ENCODE peak calls at places on chromosomes 3 and 15, in eight cellular contexts. J is ELR; K is activated T-cell treated with anti-CD3 and anti-CD28 coated beads for 1 hour; S is A549; W is EL; B is stimulated activated CD8-positive, alpha-beta memory T cell treated with anti-CD3 and anti-CD28 coated beads, Interleukin-7, amount 100 ng/mL, for 1 hour; L is NCI-H460; Q is GM23338. E is an unnamed sample.

GRCh38 chr3:56987238-56987932 is 73.1 kb upstream of the SPATA12 start:
- DNase-seq in J (peak), K (no peak), S (no peak), W (no peak), B (no peak), L (no peak), Q (peak), E (no peak)

GRCh38 chr15:68424754-68425390 is 7.1 kb downstream of the ITGA11 start:
- DNase-seq in J (no peak), K (no peak), S (no peak), W (peak), B (no peak), L (no peak), Q (no peak), E (no peak)

GRCh38 chr3:168249539-168250414 is 154.1 kb upstream of the GOLIM4 start:
- DNase-seq in J (peak), K (no peak), S (peak), W (peak), B (no peak), L (peak), Q (peak), E (no peak)

GRCh38 chr3:7285502-7285901 is 424.6 kb downstream of the GRM7 start:
- DNase-seq in J (no peak), K (no peak), S (no peak), W (no peak), B (no peak), L (peak), Q (peak), E (no peak)

GRCh38 chr3:140014831-140015495 is 80.0 kb downstream of the CLSTN2 start:
- DNase-seq in J (no peak), K (no peak), S (no peak), W (no peak), B (no peak), L (no peak), Q (no peak), E (no peak)

GRCh38 chr3:62379206-62379834 is 6.0 kb upstream of the FEZF2 start:
- DNase-seq in J (no peak), K (no peak), S (no peak), W (no peak), B (no peak), L (no peak), Q (peak), E (no peak)

GRCh38 chr3:127833281-127834032 is 11.1 kb upstream of the MGLL start:
- DNase-seq in J (no peak), K (no peak), S (no peak), W (no peak), B (no peak), L (no peak), Q (no peak), E (no peak)

GRCh38 chr3:157088506-157089454 is 71.2 kb downstream of the CCNL1 start:
- DNase-seq in J (peak), K (peak), S (peak), W (peak), B (peak), L (peak), Q (peak), E (no peak)

GRCh38 chr15:52392008-52392687 is 96.5 kb upstream of the MYO5C start:
- DNase-seq in J (peak), K (no peak), S (peak), W (peak), B (no peak), L (peak), Q (peak), E (no peak)

GRCh38 chr3:49359623-49360022 is 1.5 kb upstream of the GPX1 start:
- DNase-seq in J (peak), K (no peak), S (no peak), W (peak), B (no peak), L (no peak), Q (no peak), E (no peak)

GRCh38 chr3:112738366-112738765 is 97.4 kb upstream of the CCDC80 start:
- DNase-seq in J (no peak), K (no peak), S (no peak), W (no peak), B (no peak), L (no peak), Q (no peak), E (no peak)

GRCh38 chr3:127628788-127629456 is at the start of gene PODXL2:
- DNase-seq in J (peak), K (no peak), S (peak), W (peak), B (no peak), L (peak), Q (peak), E (no peak)

GRCh38 chr3:61053781-61054496 is 197.3 kb downstream of the FHIT start:
- DNase-seq in J (no peak), K (no peak), S (no peak), W (no peak), B (no peak), L (no peak), Q (no peak), E (no peak)

GRCh38 chr3:46926039-46926438 is 48.5 kb downstream of the PTH1R start:
- DNase-seq in J (peak), K (no peak), S (peak), W (peak), B (no peak), L (no peak), Q (no peak), E (no peak)

GRCh38 chr15:29652595-29652994 is 169.7 kb downstream of the TJP1 start:
- DNase-seq in J (no peak), K (no peak), S (no peak), W (no peak), B (no peak), L (no peak), Q (no peak), E (no peak)

GRCh38 chr15:99703603-99704443 is 29.4 kb downstream of the LYSMD4 start:
- DNase-seq in J (peak), K (no peak), S (peak), W (peak), B (no peak), L (peak), Q (peak), E (no peak)

GRCh38 chr15:63349156-63349555 is 32.5 kb downstream of the CA12 start:
- DNase-seq in J (peak), K (no peak), S (no peak), W (no peak), B (no peak), L (no peak), Q (no peak), E (no peak)

GRCh38 chr3:72938471-72939265 is 50.8 kb downstream of the GXYLT2 start:
- DNase-seq in J (peak), K (no peak), S (peak), W (peak), B (no peak), L (peak), Q (peak), E (no peak)

GRCh38 chr3:20648294-20648693 is 462.3 kb upstream of the SGO1 start:
- DNase-seq in J (peak), K (no peak), S (peak), W (peak), B (no peak), L (no peak), Q (no peak), E (no peak)

GRCh38 chr15:74598126-74598842 is 17.4 kb upstream of the CLK3 start:
- DNase-seq in J (peak), K (peak), S (peak), W (peak), B (peak), L (peak), Q (peak), E (peak)

GRCh38 chr3:45224824-45225464 is 1.1 kb downstream of the TMEM158 start:
- DNase-seq in J (peak), K (no peak), S (peak), W (peak), B (no peak), L (peak), Q (peak), E (no peak)

GRCh38 chr3:45112939-45113338 is 33.2 kb downstream of the CDCP1 start:
- DNase-seq in J (no peak), K (no peak), S (no peak), W (no peak), B (no peak), L (no peak), Q (no peak), E (no peak)

GRCh38 chr3:192514081-192514753 is 213.1 kb downstream of the FGF12 start:
- DNase-seq in J (peak), K (no peak), S (peak), W (peak), B (no peak), L (no peak), Q (peak), E (no peak)

GRCh38 chr3:104438761-104439160 is 927.9 kb upstream of the ALCAM start:
- DNase-seq in J (no peak), K (no peak), S (no peak), W (no peak), B (no peak), L (no peak), Q (peak), E (no peak)

GRCh38 chr3:335250-335649 is 138.7 kb downstream of the CHL1 start:
- DNase-seq in J (no peak), K (no peak), S (no peak), W (no peak), B (no peak), L (no peak), Q (no peak), E (no peak)

GRCh38 chr3:58058654-58059263 is 50.5 kb downstream of the FLNB start:
- DNase-seq in J (peak), K (no peak), S (no peak), W (peak), B (no peak), L (no peak), Q (no peak), E (no peak)

GRCh38 chr3:115348951-115349745 is 202.1 kb upstream of the ZBTB20 start:
- DNase-seq in J (no peak), K (no peak), S (no peak), W (no peak), B (no peak), L (no peak), Q (no peak), E (no peak)

GRCh38 chr3:187714404-187714979 is 12.1 kb upstream of the RTP2 start:
- DNase-seq in J (peak), K (peak), S (peak), W (peak), B (peak), L (peak), Q (peak), E (no peak)

GRCh38 chr3:24363242-24363641 is 131.4 kb downstream of the THRB start:
- DNase-seq in J (no peak), K (no peak), S (peak), W (peak), B (no peak), L (no peak), Q (no peak), E (no peak)

GRCh38 chr3:101695779-101696372 is 9.4 kb upstream of the RPL24 start:
- DNase-seq in J (peak), K (no peak), S (peak), W (peak), B (no peak), L (peak), Q (peak), E (no peak)

GRCh38 chr3:26963356-26963742 is 340.8 kb downstream of the LRRC3B start:
- DNase-seq in J (peak), K (no peak), S (peak), W (peak), B (no peak), L (no peak), Q (peak), E (no peak)

GRCh38 chr3:104556372-104557078 is 810.2 kb upstream of the ALCAM start:
- DNase-seq in J (no peak), K (no peak), S (no peak), W (peak), B (no peak), L (no peak), Q (peak), E (no peak)

E was measured in cortex of kidney.